ENCODE peak calls at places on chromosome 5, in nine cellular contexts. One of them, this sample, is unnamed.

GRCh38 chr5:141211-141610 is 49.2 kb downstream of the PLEKHG4B start:
- DNase-seq in NCI-H2081: no peak
- DNase-seq in HT1080: no peak
- DNase-seq in T1000: no peak
- DNase-seq in smooth muscle cell of the brain vasculature: no peak
- DNase-seq in activated naive CD8-positive, alpha-beta T cell treated with anti-CD3 and anti-CD28 coated beads, Interleukin-2, amount 50 U/mL, for 24 hours: no peak
- DNase-seq in left ventricle myocardium inferior: no peak
- DNase-seq in RWPE1: no peak
- DNase-seq in AML-193: no peak
- DNase-seq in this sample: no peak

GRCh38 chr5:139660916-139661814 is 13.0 kb downstream of the CXXC5 start:
- DNase-seq in NCI-H2081: no peak
- DNase-seq in HT1080: peak; percentile 93
- DNase-seq in T1000: peak; percentile 86
- DNase-seq in smooth muscle cell of the brain vasculature: peak; percentile 72
- DNase-seq in activated naive CD8-positive, alpha-beta T cell treated with anti-CD3 and anti-CD28 coated beads, Interleukin-2, amount 50 U/mL, for 24 hours: no peak
- DNase-seq in left ventricle myocardium inferior: peak; percentile 82
- DNase-seq in RWPE1: peak; percentile 96
- DNase-seq in AML-193: peak; percentile 82
- DNase-seq in this sample: peak; percentile 97

GRCh38 chr5:122137702-122138101 is 8.4 kb downstream of the ZNF474 start:
- DNase-seq in NCI-H2081: no peak
- DNase-seq in HT1080: no peak
- DNase-seq in T1000: no peak
- DNase-seq in smooth muscle cell of the brain vasculature: no peak
- DNase-seq in activated naive CD8-positive, alpha-beta T cell treated with anti-CD3 and anti-CD28 coated beads, Interleukin-2, amount 50 U/mL, for 24 hours: no peak
- DNase-seq in left ventricle myocardium inferior: no peak
- DNase-seq in RWPE1: no peak
- DNase-seq in AML-193: no peak
- DNase-seq in this sample: no peak

GRCh38 chr5:135373747-135374515 is 25.1 kb downstream of the MACROH2A1 start:
- DNase-seq in NCI-H2081: no peak
- DNase-seq in HT1080: no peak
- DNase-seq in T1000: no peak
- DNase-seq in smooth muscle cell of the brain vasculature: no peak
- DNase-seq in activated naive CD8-positive, alpha-beta T cell treated with anti-CD3 and anti-CD28 coated beads, Interleukin-2, amount 50 U/mL, for 24 hours: no peak
- DNase-seq in left ventricle myocardium inferior: no peak
- DNase-seq in RWPE1: no peak
- DNase-seq in AML-193: no peak
- DNase-seq in this sample: peak; percentile 57

GRCh38 chr5:176730815-176731475 is 79.4 kb upstream of the UNC5A start:
- DNase-seq in NCI-H2081: no peak
- DNase-seq in HT1080: no peak
- DNase-seq in T1000: no peak
- DNase-seq in smooth muscle cell of the brain vasculature: no peak
- DNase-seq in activated naive CD8-positive, alpha-beta T cell treated with anti-CD3 and anti-CD28 coated beads, Interleukin-2, amount 50 U/mL, for 24 hours: no peak
- DNase-seq in left ventricle myocardium inferior: no peak
- DNase-seq in RWPE1: no peak
- DNase-seq in AML-193: no peak
- DNase-seq in this sample: no peak

GRCh38 chr5:71872465-71872864 is 153.4 kb downstream of the CARTPT start:
- DNase-seq in NCI-H2081: no peak
- DNase-seq in HT1080: no peak
- DNase-seq in T1000: no peak
- DNase-seq in smooth muscle cell of the brain vasculature: no peak
- DNase-seq in activated naive CD8-positive, alpha-beta T cell treated with anti-CD3 and anti-CD28 coated beads, Interleukin-2, amount 50 U/mL, for 24 hours: no peak
- DNase-seq in left ventricle myocardium inferior: no peak
- DNase-seq in RWPE1: no peak
- DNase-seq in AML-193: no peak
- DNase-seq in this sample: no peak

GRCh38 chr5:76813982-76814562 is 4.8 kb upstream of the F2RL1 start:
- DNase-seq in NCI-H2081: no peak
- DNase-seq in HT1080: peak; percentile 96
- DNase-seq in T1000: peak; percentile 80
- DNase-seq in smooth muscle cell of the brain vasculature: no peak
- DNase-seq in activated naive CD8-positive, alpha-beta T cell treated with anti-CD3 and anti-CD28 coated beads, Interleukin-2, amount 50 U/mL, for 24 hours: no peak
- DNase-seq in left ventricle myocardium inferior: no peak
- DNase-seq in RWPE1: peak; percentile 92
- DNase-seq in AML-193: no peak
- DNase-seq in this sample: no peak

GRCh38 chr5:61409568-61409967 is 77.5 kb downstream of the ZSWIM6 start:
- DNase-seq in NCI-H2081: no peak
- DNase-seq in HT1080: peak; percentile 88
- DNase-seq in T1000: no peak
- DNase-seq in smooth muscle cell of the brain vasculature: peak; percentile 64
- DNase-seq in activated naive CD8-positive, alpha-beta T cell treated with anti-CD3 and anti-CD28 coated beads, Interleukin-2, amount 50 U/mL, for 24 hours: no peak
- DNase-seq in left ventricle myocardium inferior: no peak
- DNase-seq in RWPE1: peak; percentile 91
- DNase-seq in AML-193: no peak
- DNase-seq in this sample: peak; percentile 28

GRCh38 chr5:135367070-135367469 is 32.0 kb downstream of the MACROH2A1 start:
- DNase-seq in NCI-H2081: no peak
- DNase-seq in HT1080: no peak
- DNase-seq in T1000: no peak
- DNase-seq in smooth muscle cell of the brain vasculature: no peak
- DNase-seq in activated naive CD8-positive, alpha-beta T cell treated with anti-CD3 and anti-CD28 coated beads, Interleukin-2, amount 50 U/mL, for 24 hours: no peak
- DNase-seq in left ventricle myocardium inferior: no peak
- DNase-seq in RWPE1: no peak
- DNase-seq in AML-193: no peak
- DNase-seq in this sample: no peak

GRCh38 chr5:175555168-175555745 is 76.9 kb downstream of the SFXN1 start:
- DNase-seq in NCI-H2081: no peak
- DNase-seq in HT1080: no peak
- DNase-seq in T1000: no peak
- DNase-seq in smooth muscle cell of the brain vasculature: no peak
- DNase-seq in activated naive CD8-positive, alpha-beta T cell treated with anti-CD3 and anti-CD28 coated beads, Interleukin-2, amount 50 U/mL, for 24 hours: no peak
- DNase-seq in left ventricle myocardium inferior: no peak
- DNase-seq in RWPE1: no peak
- DNase-seq in AML-193: no peak
- DNase-seq in this sample: no peak

GRCh38 chr5:15693036-15693728 is 193.2 kb downstream of the FBXL7 start:
- DNase-seq in NCI-H2081: no peak
- DNase-seq in HT1080: no peak
- DNase-seq in T1000: no peak
- DNase-seq in smooth muscle cell of the brain vasculature: no peak
- DNase-seq in activated naive CD8-positive, alpha-beta T cell treated with anti-CD3 and anti-CD28 coated beads, Interleukin-2, amount 50 U/mL, for 24 hours: no peak
- DNase-seq in left ventricle myocardium inferior: no peak
- DNase-seq in RWPE1: no peak
- DNase-seq in AML-193: no peak
- DNase-seq in this sample: no peak

GRCh38 chr5:62686692-62687091 is 108.1 kb downstream of the LRRC70 start:
- DNase-seq in NCI-H2081: no peak
- DNase-seq in HT1080: no peak
- DNase-seq in T1000: no peak
- DNase-seq in smooth muscle cell of the brain vasculature: no peak
- DNase-seq in activated naive CD8-positive, alpha-beta T cell treated with anti-CD3 and anti-CD28 coated beads, Interleukin-2, amount 50 U/mL, for 24 hours: no peak
- DNase-seq in left ventricle myocardium inferior: no peak
- DNase-seq in RWPE1: no peak
- DNase-seq in AML-193: no peak
- DNase-seq in this sample: no peak

GRCh38 chr5:131329187-131329540 is 65.3 kb downstream of the CDC42SE2 start:
- DNase-seq in NCI-H2081: no peak
- DNase-seq in HT1080: no peak
- DNase-seq in T1000: no peak
- DNase-seq in smooth muscle cell of the brain vasculature: no peak
- DNase-seq in activated naive CD8-positive, alpha-beta T cell treated with anti-CD3 and anti-CD28 coated beads, Interleukin-2, amount 50 U/mL, for 24 hours: no peak
- DNase-seq in left ventricle myocardium inferior: no peak
- DNase-seq in RWPE1: no peak
- DNase-seq in AML-193: no peak
- DNase-seq in this sample: no peak

GRCh38 chr5:149429839-149430721 is 51.0 kb upstream of the IL17B start:
- DNase-seq in NCI-H2081: no peak
- DNase-seq in HT1080: no peak
- DNase-seq in T1000: no peak
- DNase-seq in smooth muscle cell of the brain vasculature: no peak
- DNase-seq in activated naive CD8-positive, alpha-beta T cell treated with anti-CD3 and anti-CD28 coated beads, Interleukin-2, amount 50 U/mL, for 24 hours: no peak
- DNase-seq in left ventricle myocardium inferior: peak; percentile 74
- DNase-seq in RWPE1: no peak
- DNase-seq in AML-193: peak; percentile 89
- DNase-seq in this sample: peak; percentile 39

GRCh38 chr5:1557114-1557873 is 33.5 kb upstream of the LPCAT1 start:
- DNase-seq in NCI-H2081: no peak
- DNase-seq in HT1080: no peak
- DNase-seq in T1000: no peak
- DNase-seq in smooth muscle cell of the brain vasculature: no peak
- DNase-seq in activated naive CD8-positive, alpha-beta T cell treated with anti-CD3 and anti-CD28 coated beads, Interleukin-2, amount 50 U/mL, for 24 hours: no peak
- DNase-seq in left ventricle myocardium inferior: no peak
- DNase-seq in RWPE1: no peak
- DNase-seq in AML-193: no peak
- DNase-seq in this sample: no peak

GRCh38 chr5:127206320-127207113 is 84.1 kb upstream of the MEGF10 start:
- DNase-seq in NCI-H2081: peak; percentile 18
- DNase-seq in HT1080: peak; percentile 85
- DNase-seq in T1000: peak; percentile 41
- DNase-seq in smooth muscle cell of the brain vasculature: peak; percentile 78
- DNase-seq in activated naive CD8-positive, alpha-beta T cell treated with anti-CD3 and anti-CD28 coated beads, Interleukin-2, amount 50 U/mL, for 24 hours: no peak
- DNase-seq in left ventricle myocardium inferior: no peak
- DNase-seq in RWPE1: peak; percentile 95
- DNase-seq in AML-193: no peak
- DNase-seq in this sample: no peak

GRCh38 chr5:180802325-180803180 is at the start of gene MGAT1:
- DNase-seq in NCI-H2081: peak; percentile 60
- DNase-seq in HT1080: peak; percentile 58
- DNase-seq in T1000: peak; percentile 46
- DNase-seq in smooth muscle cell of the brain vasculature: no peak
- DNase-seq in activated naive CD8-positive, alpha-beta T cell treated with anti-CD3 and anti-CD28 coated beads, Interleukin-2, amount 50 U/mL, for 24 hours: peak; percentile 86
- DNase-seq in left ventricle myocardium inferior: peak; percentile 92
- DNase-seq in RWPE1: peak; percentile 92
- DNase-seq in AML-193: peak; percentile 79
- DNase-seq in this sample: peak; percentile 84

GRCh38 chr5:135372654-135373381 is 26.2 kb downstream of the MACROH2A1 start:
- DNase-seq in NCI-H2081: no peak
- DNase-seq in HT1080: no peak
- DNase-seq in T1000: no peak
- DNase-seq in smooth muscle cell of the brain vasculature: no peak
- DNase-seq in activated naive CD8-positive, alpha-beta T cell treated with anti-CD3 and anti-CD28 coated beads, Interleukin-2, amount 50 U/mL, for 24 hours: no peak
- DNase-seq in left ventricle myocardium inferior: no peak
- DNase-seq in RWPE1: no peak
- DNase-seq in AML-193: peak; percentile 35
- DNase-seq in this sample: peak; percentile 55

GRCh38 chr5:155489949-155490348 is 476.4 kb downstream of the KIF4B start:
- DNase-seq in NCI-H2081: no peak
- DNase-seq in HT1080: no peak
- DNase-seq in T1000: no peak
- DNase-seq in smooth muscle cell of the brain vasculature: no peak
- DNase-seq in activated naive CD8-positive, alpha-beta T cell treated with anti-CD3 and anti-CD28 coated beads, Interleukin-2, amount 50 U/mL, for 24 hours: no peak
- DNase-seq in left ventricle myocardium inferior: no peak
- DNase-seq in RWPE1: no peak
- DNase-seq in AML-193: no peak
- DNase-seq in this sample: no peak

GRCh38 chr5:69083412-69083811 is 10.4 kb upstream of the SLC30A5 start:
- DNase-seq in NCI-H2081: no peak
- DNase-seq in HT1080: peak; percentile 56
- DNase-seq in T1000: no peak
- DNase-seq in smooth muscle cell of the brain vasculature: no peak
- DNase-seq in activated naive CD8-positive, alpha-beta T cell treated with anti-CD3 and anti-CD28 coated beads, Interleukin-2, amount 50 U/mL, for 24 hours: no peak
- DNase-seq in left ventricle myocardium inferior: no peak
- DNase-seq in RWPE1: peak; percentile 26
- DNase-seq in AML-193: no peak
- DNase-seq in this sample: peak; percentile 34

GRCh38 chr5:173781432-173781825 is 106.7 kb upstream of the CPEB4 start:
- DNase-seq in NCI-H2081: no peak
- DNase-seq in HT1080: no peak
- DNase-seq in T1000: no peak
- DNase-seq in smooth muscle cell of the brain vasculature: no peak
- DNase-seq in activated naive CD8-positive, alpha-beta T cell treated with anti-CD3 and anti-CD28 coated beads, Interleukin-2, amount 50 U/mL, for 24 hours: no peak
- DNase-seq in left ventricle myocardium inferior: no peak
- DNase-seq in RWPE1: no peak
- DNase-seq in AML-193: no peak
- DNase-seq in this sample: no peak

GRCh38 chr5:86885489-86886225 is 267.9 kb downstream of the COX7C start:
- DNase-seq in NCI-H2081: no peak
- DNase-seq in HT1080: no peak
- DNase-seq in T1000: no peak
- DNase-seq in smooth muscle cell of the brain vasculature: no peak
- DNase-seq in activated naive CD8-positive, alpha-beta T cell treated with anti-CD3 and anti-CD28 coated beads, Interleukin-2, amount 50 U/mL, for 24 hours: no peak
- DNase-seq in left ventricle myocardium inferior: no peak
- DNase-seq in RWPE1: no peak
- DNase-seq in AML-193: no peak
- DNase-seq in this sample: no peak

GRCh38 chr5:6085461-6085860 is 292.9 kb downstream of the MED10 start:
- DNase-seq in NCI-H2081: no peak
- DNase-seq in HT1080: no peak
- DNase-seq in T1000: no peak
- DNase-seq in smooth muscle cell of the brain vasculature: no peak
- DNase-seq in activated naive CD8-positive, alpha-beta T cell treated with anti-CD3 and anti-CD28 coated beads, Interleukin-2, amount 50 U/mL, for 24 hours: no peak
- DNase-seq in left ventricle myocardium inferior: no peak
- DNase-seq in RWPE1: peak; percentile 12
- DNase-seq in AML-193: no peak
- DNase-seq in this sample: no peak

GRCh38 chr5:126100767-126101166 is 322.4 kb upstream of the GRAMD2B start:
- DNase-seq in NCI-H2081: no peak
- DNase-seq in HT1080: no peak
- DNase-seq in T1000: no peak
- DNase-seq in smooth muscle cell of the brain vasculature: no peak
- DNase-seq in activated naive CD8-positive, alpha-beta T cell treated with anti-CD3 and anti-CD28 coated beads, Interleukin-2, amount 50 U/mL, for 24 hours: no peak
- DNase-seq in left ventricle myocardium inferior: no peak
- DNase-seq in RWPE1: no peak
- DNase-seq in AML-193: no peak
- DNase-seq in this sample: no peak

GRCh38 chr5:17203329-17204132 is 13.9 kb upstream of the BASP1 start:
- DNase-seq in NCI-H2081: peak; percentile 77
- DNase-seq in HT1080: peak; percentile 88
- DNase-seq in T1000: no peak
- DNase-seq in smooth muscle cell of the brain vasculature: no peak
- DNase-seq in activated naive CD8-positive, alpha-beta T cell treated with anti-CD3 and anti-CD28 coated beads, Interleukin-2, amount 50 U/mL, for 24 hours: no peak
- DNase-seq in left ventricle myocardium inferior: no peak
- DNase-seq in RWPE1: peak; percentile 73
- DNase-seq in AML-193: peak; percentile 20
- DNase-seq in this sample: peak; percentile 37

GRCh38 chr5:142690641-142691040 is 4.8 kb upstream of the FGF1 start:
- DNase-seq in NCI-H2081: no peak
- DNase-seq in HT1080: no peak
- DNase-seq in T1000: no peak
- DNase-seq in smooth muscle cell of the brain vasculature: no peak
- DNase-seq in activated naive CD8-positive, alpha-beta T cell treated with anti-CD3 and anti-CD28 coated beads, Interleukin-2, amount 50 U/mL, for 24 hours: no peak
- DNase-seq in left ventricle myocardium inferior: no peak
- DNase-seq in RWPE1: peak; percentile 68
- DNase-seq in AML-193: no peak
- DNase-seq in this sample: no peak

GRCh38 chr5:83636141-83636540 is 84.5 kb downstream of the HAPLN1 start:
- DNase-seq in NCI-H2081: no peak
- DNase-seq in HT1080: no peak
- DNase-seq in T1000: no peak
- DNase-seq in smooth muscle cell of the brain vasculature: no peak
- DNase-seq in activated naive CD8-positive, alpha-beta T cell treated with anti-CD3 and anti-CD28 coated beads, Interleukin-2, amount 50 U/mL, for 24 hours: no peak
- DNase-seq in left ventricle myocardium inferior: no peak
- DNase-seq in RWPE1: no peak
- DNase-seq in AML-193: no peak
- DNase-seq in this sample: no peak

GRCh38 chr5:112642885-112643284 is 94.8 kb upstream of the APC start:
- DNase-seq in NCI-H2081: no peak
- DNase-seq in HT1080: no peak
- DNase-seq in T1000: no peak
- DNase-seq in smooth muscle cell of the brain vasculature: no peak
- DNase-seq in activated naive CD8-positive, alpha-beta T cell treated with anti-CD3 and anti-CD28 coated beads, Interleukin-2, amount 50 U/mL, for 24 hours: no peak
- DNase-seq in left ventricle myocardium inferior: no peak
- DNase-seq in RWPE1: no peak
- DNase-seq in AML-193: no peak
- DNase-seq in this sample: no peak

GRCh38 chr5:59416441-59416840 is 477.1 kb downstream of the PDE4D start:
- DNase-seq in NCI-H2081: no peak
- DNase-seq in HT1080: no peak
- DNase-seq in T1000: no peak
- DNase-seq in smooth muscle cell of the brain vasculature: no peak
- DNase-seq in activated naive CD8-positive, alpha-beta T cell treated with anti-CD3 and anti-CD28 coated beads, Interleukin-2, amount 50 U/mL, for 24 hours: no peak
- DNase-seq in left ventricle myocardium inferior: no peak
- DNase-seq in RWPE1: no peak
- DNase-seq in AML-193: no peak
- DNase-seq in this sample: no peak

GRCh38 chr5:65364907-65365306 is 116.8 kb downstream of the ADAMTS6 start:
- DNase-seq in NCI-H2081: peak; percentile 3
- DNase-seq in HT1080: no peak
- DNase-seq in T1000: no peak
- DNase-seq in smooth muscle cell of the brain vasculature: no peak
- DNase-seq in activated naive CD8-positive, alpha-beta T cell treated with anti-CD3 and anti-CD28 coated beads, Interleukin-2, amount 50 U/mL, for 24 hours: no peak
- DNase-seq in left ventricle myocardium inferior: no peak
- DNase-seq in RWPE1: no peak
- DNase-seq in AML-193: no peak
- DNase-seq in this sample: peak; percentile 36

GRCh38 chr5:76393035-76393680 is 9.9 kb upstream of the IQGAP2 start:
- DNase-seq in NCI-H2081: no peak
- DNase-seq in HT1080: no peak
- DNase-seq in T1000: no peak
- DNase-seq in smooth muscle cell of the brain vasculature: no peak
- DNase-seq in activated naive CD8-positive, alpha-beta T cell treated with anti-CD3 and anti-CD28 coated beads, Interleukin-2, amount 50 U/mL, for 24 hours: no peak
- DNase-seq in left ventricle myocardium inferior: no peak
- DNase-seq in RWPE1: no peak
- DNase-seq in AML-193: no peak
- DNase-seq in this sample: no peak